ENCODE peak calls at places on chromosomes 7 and 10, in seven cellular contexts. One of them, this sample, is unnamed.

GRCh38 chr10:112778579-112778978 is 171.5 kb upstream of the TCF7L2 start:
- DNase-seq in heart left ventricle: no peak
- DNase-seq in stomach: no peak
- DNase-seq in suprapubic skin: no peak
- DNase-seq in H54: no peak
- DNase-seq in sigmoid colon: no peak
- DNase-seq in HCT116: no peak
- DNase-seq in this sample: peak

GRCh38 chr10:124699471-124700292 is 44.5 kb downstream of the FAM53B start:
- DNase-seq in sigmoid colon: no peak
- DNase-seq in HCT116: no peak
- DNase-seq in suprapubic skin: no peak
- DNase-seq in heart left ventricle: no peak
- DNase-seq in H54: no peak
- DNase-seq in stomach: peak
- DNase-seq in this sample: no peak

GRCh38 chr7:44636926-44637325 is 30.5 kb downstream of the OGDH start:
- DNase-seq in stomach: no peak
- DNase-seq in sigmoid colon: no peak
- DNase-seq in HCT116: no peak
- DNase-seq in heart left ventricle: no peak
- DNase-seq in suprapubic skin: no peak
- DNase-seq in H54: no peak
- DNase-seq in this sample: no peak

GRCh38 chr7:28130277-28130676 is 50.3 kb downstream of the JAZF1 start:
- DNase-seq in stomach: no peak
- DNase-seq in HCT116: no peak
- DNase-seq in heart left ventricle: no peak
- DNase-seq in sigmoid colon: peak
- DNase-seq in suprapubic skin: no peak
- DNase-seq in H54: no peak
- DNase-seq in this sample: no peak

GRCh38 chr7:35593896-35594295 is 101.0 kb downstream of the HERPUD2 start:
- DNase-seq in sigmoid colon: no peak
- DNase-seq in stomach: no peak
- DNase-seq in suprapubic skin: no peak
- DNase-seq in heart left ventricle: no peak
- DNase-seq in H54: peak
- DNase-seq in HCT116: peak
- DNase-seq in this sample: no peak

GRCh38 chr10:34494012-34494411 is 321.1 kb downstream of the PARD3 start:
- DNase-seq in H54: no peak
- DNase-seq in stomach: no peak
- DNase-seq in sigmoid colon: no peak
- DNase-seq in HCT116: no peak
- DNase-seq in heart left ventricle: no peak
- DNase-seq in suprapubic skin: no peak
- DNase-seq in this sample: no peak

GRCh38 chr7:91164948-91165845 is 99.0 kb upstream of the FZD1 start:
- DNase-seq in H54: peak
- DNase-seq in heart left ventricle: no peak
- DNase-seq in sigmoid colon: no peak
- DNase-seq in HCT116: no peak
- DNase-seq in suprapubic skin: no peak
- DNase-seq in stomach: no peak
- DNase-seq in this sample: no peak

GRCh38 chr7:142961973-142962913 is at the start of gene KEL:
- DNase-seq in stomach: no peak
- DNase-seq in suprapubic skin: no peak
- DNase-seq in HCT116: no peak
- DNase-seq in heart left ventricle: no peak
- DNase-seq in sigmoid colon: no peak
- DNase-seq in H54: no peak
- DNase-seq in this sample: no peak

GRCh38 chr10:60384708-60385398 is 4.8 kb downstream of the ANK3 start:
- DNase-seq in H54: peak
- DNase-seq in heart left ventricle: no peak
- DNase-seq in HCT116: peak
- DNase-seq in suprapubic skin: no peak
- DNase-seq in sigmoid colon: no peak
- DNase-seq in stomach: no peak
- DNase-seq in this sample: peak

GRCh38 chr7:23012797-23013714 is 874 bp downstream of the HYCC1 start:
- DNase-seq in suprapubic skin: peak
- DNase-seq in sigmoid colon: peak
- DNase-seq in H54: peak
- DNase-seq in heart left ventricle: peak
- DNase-seq in HCT116: no peak
- DNase-seq in stomach: no peak
- DNase-seq in this sample: peak

GRCh38 chr10:115963848-115964247 is 309.2 kb downstream of the GFRA1 start:
- DNase-seq in sigmoid colon: no peak
- DNase-seq in H54: no peak
- DNase-seq in heart left ventricle: no peak
- DNase-seq in suprapubic skin: no peak
- DNase-seq in stomach: no peak
- DNase-seq in HCT116: no peak
- DNase-seq in this sample: no peak

GRCh38 chr7:96311967-96312366 is 9.9 kb downstream of the SLC25A13 start:
- DNase-seq in heart left ventricle: peak
- DNase-seq in suprapubic skin: no peak
- DNase-seq in HCT116: no peak
- DNase-seq in sigmoid colon: peak
- DNase-seq in H54: no peak
- DNase-seq in stomach: peak
- DNase-seq in this sample: no peak

GRCh38 chr7:139572704-139573395 is 49.4 kb downstream of the CLEC2L start:
- DNase-seq in sigmoid colon: no peak
- DNase-seq in suprapubic skin: no peak
- DNase-seq in HCT116: no peak
- DNase-seq in heart left ventricle: no peak
- DNase-seq in stomach: peak
- DNase-seq in H54: no peak
- DNase-seq in this sample: no peak

GRCh38 chr7:135709508-135709907 is 18.5 kb downstream of the SLC13A4 start:
- DNase-seq in suprapubic skin: no peak
- DNase-seq in sigmoid colon: no peak
- DNase-seq in HCT116: no peak
- DNase-seq in heart left ventricle: no peak
- DNase-seq in H54: no peak
- DNase-seq in stomach: no peak
- DNase-seq in this sample: no peak

DNA sequence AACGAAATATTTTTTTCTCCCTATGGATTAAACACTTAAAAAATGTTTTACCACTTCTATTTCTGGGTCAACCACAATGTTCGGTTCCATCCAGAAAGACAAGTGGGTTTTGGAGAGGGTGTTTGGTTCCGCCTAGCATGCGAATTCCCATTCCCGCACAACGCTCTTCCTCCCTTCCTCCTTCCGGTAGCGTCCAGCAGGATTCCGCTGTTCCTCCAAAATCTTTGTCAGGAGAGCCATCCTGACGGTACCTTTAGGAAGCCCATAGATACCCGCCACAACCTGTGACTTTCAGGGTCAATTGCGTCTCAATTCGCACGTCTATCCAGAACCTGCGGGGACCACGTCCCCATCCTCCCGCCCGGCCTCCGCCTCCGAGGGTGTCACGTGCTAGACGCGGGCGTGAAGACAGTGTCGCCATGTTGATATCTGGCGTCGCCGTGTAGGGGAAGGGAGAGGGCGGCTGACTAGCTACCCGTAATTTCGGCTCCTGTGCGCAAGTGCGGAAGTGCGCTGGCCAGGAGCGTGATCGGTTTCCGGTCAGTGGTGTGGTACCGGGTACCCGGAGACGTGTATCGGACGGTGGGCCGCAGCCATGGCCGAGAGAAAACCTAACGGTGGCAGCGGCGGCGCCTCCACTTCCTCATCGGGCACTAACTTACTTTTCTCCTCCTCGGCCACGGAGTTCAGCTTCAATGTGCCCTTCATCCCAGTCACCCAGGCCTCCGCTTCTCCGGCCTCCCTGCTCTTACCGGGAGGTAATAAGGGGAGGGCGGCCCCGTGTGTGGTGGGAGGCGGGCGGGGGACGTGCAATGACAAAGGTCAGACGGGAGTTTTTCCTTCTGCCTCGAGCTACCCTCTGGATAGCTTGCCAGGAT is at the start of gene SEC23IP:
- DNase-seq in HCT116: peak
- DNase-seq in H54: peak
- DNase-seq in sigmoid colon: peak
- DNase-seq in stomach: peak
- DNase-seq in suprapubic skin: peak
- DNase-seq in heart left ventricle: peak
- DNase-seq in this sample: peak
- TF ChIP-seq POLR2A in HCT116: peak
- TF ChIP-seq POLR2A in H54: peak
- TF ChIP-seq POLR2A in sigmoid colon: peak
- TF ChIP-seq POLR2A in stomach: peak
- TF ChIP-seq POLR2A in suprapubic skin: no peak
- TF ChIP-seq POLR2A in heart left ventricle: peak
- TF ChIP-seq POLR2A in this sample: peak

DNA sequence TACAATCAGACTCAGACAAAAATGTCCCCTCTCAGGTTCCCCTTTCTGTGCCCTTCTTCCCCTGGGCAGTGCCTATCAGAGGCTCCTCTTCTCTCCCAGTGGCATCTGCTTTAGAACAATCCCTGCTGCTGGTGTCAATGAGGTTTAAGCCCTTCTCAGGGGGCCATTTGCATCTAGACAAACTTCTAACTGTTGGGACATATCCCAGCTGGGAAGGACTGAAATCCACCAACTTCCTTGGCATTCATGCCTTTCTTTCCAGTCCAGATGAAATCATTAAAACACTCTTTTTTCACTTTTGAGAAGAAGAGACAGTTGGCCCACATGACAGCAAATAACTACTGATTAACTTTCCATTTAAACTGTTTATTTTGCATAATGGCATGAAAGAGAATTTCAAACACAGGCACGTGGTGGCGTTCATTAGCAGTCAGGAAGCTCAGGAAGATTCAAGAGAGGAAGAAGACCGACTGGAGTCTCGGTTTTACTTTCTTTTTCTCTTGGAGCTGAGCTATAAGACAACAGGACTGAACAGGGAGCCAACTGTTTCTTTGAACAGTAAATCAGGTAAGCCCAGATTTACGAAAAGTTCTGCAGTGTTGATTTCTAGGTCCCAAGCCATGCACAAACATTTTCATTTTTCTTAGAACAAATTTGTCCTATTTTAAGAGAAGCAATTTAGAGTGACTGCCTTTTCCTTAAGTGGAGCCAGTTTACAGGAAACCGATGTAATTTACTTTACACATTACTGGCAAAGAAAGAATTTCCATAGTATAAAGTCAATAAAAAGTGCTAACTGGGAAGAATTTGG is at the start of gene GIMAP2:
- DNase-seq in suprapubic skin: no peak
- DNase-seq in HCT116: no peak
- DNase-seq in heart left ventricle: peak
- DNase-seq in stomach: no peak
- DNase-seq in H54: peak
- DNase-seq in sigmoid colon: no peak
- DNase-seq in this sample: peak
- TF ChIP-seq POLR2A in suprapubic skin: no peak
- TF ChIP-seq POLR2A in HCT116: no peak
- TF ChIP-seq POLR2A in heart left ventricle: no peak
- TF ChIP-seq POLR2A in stomach: no peak
- TF ChIP-seq POLR2A in H54: no peak
- TF ChIP-seq POLR2A in sigmoid colon: no peak
- TF ChIP-seq POLR2A in this sample: no peak

GRCh38 chr7:118846977-118847376 is 622.5 kb downstream of the ANKRD7 start:
- DNase-seq in HCT116: no peak
- DNase-seq in suprapubic skin: no peak
- DNase-seq in heart left ventricle: no peak
- DNase-seq in H54: no peak
- DNase-seq in sigmoid colon: no peak
- DNase-seq in stomach: no peak
- DNase-seq in this sample: no peak
- TF ChIP-seq POLR2A in HCT116: no peak
- TF ChIP-seq POLR2A in suprapubic skin: no peak
- TF ChIP-seq POLR2A in heart left ventricle: no peak
- TF ChIP-seq POLR2A in H54: no peak
- TF ChIP-seq POLR2A in sigmoid colon: no peak
- TF ChIP-seq POLR2A in stomach: no peak
- TF ChIP-seq POLR2A in this sample: no peak

GRCh38 chr10:75101416-75102251 is 9.8 kb upstream of the SAMD8 start:
- DNase-seq in heart left ventricle: peak
- DNase-seq in H54: no peak
- DNase-seq in stomach: no peak
- DNase-seq in sigmoid colon: peak
- DNase-seq in HCT116: no peak
- DNase-seq in suprapubic skin: no peak
- DNase-seq in this sample: no peak

GRCh38 chr10:75100764-75101291 is 10.6 kb upstream of the SAMD8 start:
- DNase-seq in H54: no peak
- DNase-seq in heart left ventricle: no peak
- DNase-seq in sigmoid colon: no peak
- DNase-seq in stomach: no peak
- DNase-seq in suprapubic skin: peak
- DNase-seq in HCT116: no peak
- DNase-seq in this sample: no peak

GRCh38 chr10:75098902-75099673 is 12.4 kb upstream of the SAMD8 start:
- DNase-seq in sigmoid colon: no peak
- DNase-seq in stomach: no peak
- DNase-seq in H54: no peak
- DNase-seq in suprapubic skin: peak
- DNase-seq in heart left ventricle: no peak
- DNase-seq in HCT116: no peak
- DNase-seq in this sample: no peak

GRCh38 chr10:75097666-75098285 is 13.7 kb upstream of the SAMD8 start:
- DNase-seq in stomach: no peak
- DNase-seq in heart left ventricle: no peak
- DNase-seq in HCT116: no peak
- DNase-seq in suprapubic skin: peak
- DNase-seq in sigmoid colon: no peak
- DNase-seq in H54: peak
- DNase-seq in this sample: no peak

DNA sequence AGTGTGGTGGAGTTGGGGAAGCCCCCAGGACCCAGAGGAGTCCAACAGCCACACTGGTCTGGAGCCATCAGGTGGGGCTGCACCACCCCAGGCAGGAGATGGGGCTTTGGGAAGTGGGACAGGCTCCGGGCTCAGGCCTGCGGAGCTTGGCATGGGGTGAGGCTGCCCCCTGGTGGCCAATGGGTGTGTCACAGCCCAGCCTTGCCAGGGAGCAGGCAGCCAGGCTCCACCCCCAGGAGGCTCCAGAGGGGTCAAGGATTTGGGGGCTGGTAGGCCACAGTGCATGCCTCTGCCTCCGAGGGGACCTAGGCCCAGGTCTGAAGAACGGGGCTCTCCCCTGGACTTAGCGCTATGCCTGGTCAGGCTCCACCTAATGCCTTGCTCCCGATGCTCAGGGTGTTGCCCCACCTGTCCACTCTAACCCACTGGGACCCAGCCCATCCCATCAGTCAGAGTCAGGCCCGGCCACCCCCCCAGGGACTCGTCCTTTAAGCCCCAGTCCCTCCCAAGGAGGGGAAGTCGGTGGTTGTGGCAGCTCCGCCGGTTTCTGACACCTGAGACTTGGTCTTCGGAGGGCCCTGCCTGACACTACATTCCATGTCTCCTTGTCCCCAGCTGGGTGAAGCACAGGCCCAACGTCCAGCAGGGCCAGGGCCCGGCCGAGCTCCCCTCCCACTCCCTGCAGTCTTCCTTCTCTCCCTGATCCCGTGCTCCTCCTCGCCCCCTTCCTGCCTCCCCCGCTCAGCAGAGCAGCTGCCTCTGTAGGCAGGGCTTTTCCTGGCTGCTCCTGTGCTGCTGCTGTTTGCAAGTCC is 11.3 kb upstream of the SAMD8 start:
- DNase-seq in HCT116: peak
- DNase-seq in suprapubic skin: peak
- DNase-seq in H54: peak
- DNase-seq in sigmoid colon: peak
- DNase-seq in heart left ventricle: peak
- DNase-seq in stomach: peak
- DNase-seq in this sample: peak
- TF ChIP-seq POLR2A in HCT116: no peak
- TF ChIP-seq POLR2A in suprapubic skin: no peak
- TF ChIP-seq POLR2A in H54: no peak
- TF ChIP-seq POLR2A in sigmoid colon: no peak
- TF ChIP-seq POLR2A in heart left ventricle: no peak
- TF ChIP-seq POLR2A in stomach: no peak
- TF ChIP-seq POLR2A in this sample: no peak

This sample was measured in endothelial cell of umbilical vein.